ENCODE peak calls at places on chromosomes 13 and 19, in four cellular contexts. I, C, U and S are unnamed samples.

GRCh38 chr13:108494991-108495661 is 134.3 kb upstream of the MYO16 start:
- DNase-seq in I (peak), C (no peak), U (no peak), S (no peak)

GRCh38 chr19:17491287-17491686 is 20.2 kb upstream of the PGLS start:
- DNase-seq in I (no peak), C (no peak), U (no peak), S (no peak)

GRCh38 chr13:27381601-27382000 is 42.8 kb upstream of the GTF3A start:
- DNase-seq in I (no peak), C (no peak), U (no peak), S (no peak)

GRCh38 chr19:40791996-40792395 is 7.0 kb upstream of the EGLN2 start:
- DNase-seq in I (no peak), C (no peak), U (no peak), S (no peak)

GRCh38 chr13:25980255-25980654 is 71.6 kb downstream of the SHISA2 start:
- DNase-seq in I (no peak), C (peak), U (no peak), S (peak)

GRCh38 chr19:39473443-39473960 is 7.1 kb upstream of the TIMM50 start:
- DNase-seq in I (no peak), C (no peak), U (no peak), S (no peak)

GRCh38 chr19:15934332-15935078 is at the start of gene CYP4F11:
- DNase-seq in I (no peak), C (peak), U (peak), S (peak)

GRCh38 chr13:94351292-94352000 is 128.0 kb downstream of the DCT start:
- DNase-seq in I (no peak), C (peak), U (no peak), S (peak)

GRCh38 chr13:38662362-38662761 is 24.5 kb upstream of the FREM2 start:
- DNase-seq in I (no peak), C (peak), U (no peak), S (peak)

GRCh38 chr13:110882972-110883371 is 31.9 kb downstream of the ANKRD10 start:
- DNase-seq in I (no peak), C (no peak), U (no peak), S (no peak)

GRCh38 chr13:49503951-49504350 is 8.2 kb downstream of the PHF11 start:
- DNase-seq in I (no peak), C (no peak), U (no peak), S (peak)

GRCh38 chr19:36771275-36772231 is 1.1 kb downstream of the ZNF850 start:
- DNase-seq in I (no peak), C (peak), U (peak), S (peak)

GRCh38 chr19:23787106-23787505 is 28.4 kb upstream of the ZNF681 start:
- DNase-seq in I (no peak), C (no peak), U (no peak), S (peak)

GRCh38 chr13:98890186-98890585 is 87.7 kb downstream of the DOCK9 start:
- DNase-seq in I (no peak), C (peak), U (peak), S (peak)

GRCh38 chr13:74115138-74115537 is 19.1 kb downstream of the KLF12 start:
- DNase-seq in I (no peak), C (peak), U (no peak), S (peak)

GRCh38 chr19:33927789-33928457 is 131.3 kb downstream of the KCTD15 start:
- DNase-seq in I (no peak), C (no peak), U (no peak), S (no peak)

GRCh38 chr19:29745253-29745652 is 30.2 kb upstream of the C19orf12 start:
- DNase-seq in I (peak), C (no peak), U (no peak), S (no peak)

GRCh38 chr19:8361921-8362793 is 1.8 kb upstream of the ANGPTL4 start:
- DNase-seq in I (no peak), C (peak), U (peak), S (peak)

GRCh38 chr19:13116282-13117175 is at the start of gene TRMT1:
- DNase-seq in I (peak), C (peak), U (peak), S (peak)

GRCh38 chr13:113588394-113589111 is 4.0 kb downstream of the TFDP1 start:
- DNase-seq in I (no peak), C (no peak), U (peak), S (no peak)

GRCh38 chr13:26011996-26012688 is 39.7 kb downstream of the SHISA2 start:
- DNase-seq in I (peak), C (peak), U (no peak), S (no peak)

GRCh38 chr13:50326746-50327145 is 311.5 kb downstream of the KCNRG start:
- DNase-seq in I (no peak), C (no peak), U (no peak), S (no peak)

DNA sequence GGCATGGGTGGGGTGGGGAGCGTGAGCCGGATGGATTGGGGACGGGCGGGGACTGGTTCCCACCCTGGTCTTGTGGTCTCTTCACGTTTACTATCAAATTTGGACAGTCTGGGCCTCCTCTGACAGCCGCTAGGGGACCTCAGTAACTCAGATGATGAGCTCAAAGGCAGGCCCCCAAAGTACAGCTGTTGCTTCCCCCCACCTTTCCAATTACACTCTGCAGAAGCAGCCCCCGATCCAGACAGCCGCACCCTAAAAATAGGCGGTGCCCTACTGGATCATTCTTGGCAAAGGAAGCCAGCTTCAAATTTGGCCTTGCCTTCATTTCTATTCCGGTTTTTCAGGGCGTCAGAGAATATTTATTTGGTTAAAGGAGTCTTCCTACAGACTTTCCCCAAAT is 1.9 kb upstream of the FOXO1 start:
- DNase-seq in I (peak), C (no peak), U (peak), S (peak)
- TF ChIP-seq CTCF in I (peak), C (peak), U (no peak), S (peak)

GRCh38 chr19:58007285-58007684 is 4.7 kb upstream of the ZNF606 start:
- DNase-seq in I (no peak), C (no peak), U (no peak), S (no peak)
- TF ChIP-seq CTCF in I (no peak), C (peak), U (no peak), S (no peak)

DNA sequence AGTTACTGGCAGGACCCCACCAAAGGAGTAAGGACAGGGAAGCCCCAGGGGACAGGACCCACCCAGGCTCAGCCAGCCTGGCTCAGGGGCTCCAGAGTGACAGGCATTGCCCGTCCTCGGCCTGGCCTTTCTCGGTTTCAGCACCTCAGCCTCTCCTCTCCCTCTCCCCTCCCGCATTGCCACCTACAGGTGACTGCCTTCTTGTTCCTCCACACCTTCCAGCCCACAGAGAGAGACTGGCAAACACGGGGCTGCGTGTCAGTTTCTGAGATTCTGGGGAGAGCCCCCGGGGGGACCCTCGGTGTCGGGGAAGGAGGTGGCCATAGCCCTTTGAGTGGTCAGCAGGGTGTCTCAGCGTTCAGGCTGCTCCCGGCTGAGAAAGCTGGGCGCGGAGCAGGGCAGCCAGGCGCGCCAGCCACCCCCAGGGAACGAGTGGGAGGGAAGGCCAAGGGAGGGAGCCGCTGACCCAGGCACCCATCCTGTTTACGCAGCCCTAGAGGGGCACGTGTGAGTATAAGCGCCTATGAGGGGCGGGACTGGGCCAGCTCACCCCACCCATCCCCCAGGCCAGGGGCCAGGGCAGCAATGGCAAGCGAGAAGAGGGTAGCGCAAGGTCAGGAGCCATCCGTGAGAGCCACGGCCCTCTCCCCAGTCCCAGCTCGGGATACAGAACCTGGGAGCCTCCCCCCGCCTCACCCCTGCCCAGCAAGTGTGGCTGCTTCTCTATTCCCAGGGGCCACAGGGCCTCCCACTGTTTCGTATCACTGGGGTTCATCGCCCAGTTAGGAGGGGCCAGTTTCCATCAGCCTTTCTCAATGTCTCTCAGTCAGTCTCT is 743 bp upstream of the DMKN start:
- DNase-seq in I (no peak), C (peak), U (no peak), S (peak)
- TF ChIP-seq CTCF in I (no peak), C (no peak), U (no peak), S (peak)

DNA sequence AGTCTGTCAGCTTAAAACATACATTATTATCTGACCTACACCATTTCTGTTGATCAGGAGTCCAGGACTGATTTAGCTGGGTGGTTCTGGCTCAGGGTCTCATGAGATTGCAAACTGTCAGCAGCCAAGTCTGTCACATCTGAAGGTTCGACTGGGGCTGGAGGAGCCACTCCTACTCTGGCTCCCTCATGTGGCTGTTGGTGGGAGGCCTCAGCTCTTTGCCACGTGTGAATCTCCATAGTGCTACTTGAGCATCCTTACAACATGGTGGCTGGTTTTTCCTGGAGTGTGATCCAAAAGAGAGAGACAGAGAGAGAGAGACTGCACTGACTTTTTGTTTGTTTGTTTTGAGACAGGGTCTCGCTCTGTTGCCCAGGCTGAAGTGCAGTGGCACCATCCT is 63.6 kb upstream of the NFIC start:
- DNase-seq in I (no peak), C (no peak), U (no peak), S (no peak)
- TF ChIP-seq CTCF in I (no peak), C (no peak), U (no peak), S (no peak)

DNA sequence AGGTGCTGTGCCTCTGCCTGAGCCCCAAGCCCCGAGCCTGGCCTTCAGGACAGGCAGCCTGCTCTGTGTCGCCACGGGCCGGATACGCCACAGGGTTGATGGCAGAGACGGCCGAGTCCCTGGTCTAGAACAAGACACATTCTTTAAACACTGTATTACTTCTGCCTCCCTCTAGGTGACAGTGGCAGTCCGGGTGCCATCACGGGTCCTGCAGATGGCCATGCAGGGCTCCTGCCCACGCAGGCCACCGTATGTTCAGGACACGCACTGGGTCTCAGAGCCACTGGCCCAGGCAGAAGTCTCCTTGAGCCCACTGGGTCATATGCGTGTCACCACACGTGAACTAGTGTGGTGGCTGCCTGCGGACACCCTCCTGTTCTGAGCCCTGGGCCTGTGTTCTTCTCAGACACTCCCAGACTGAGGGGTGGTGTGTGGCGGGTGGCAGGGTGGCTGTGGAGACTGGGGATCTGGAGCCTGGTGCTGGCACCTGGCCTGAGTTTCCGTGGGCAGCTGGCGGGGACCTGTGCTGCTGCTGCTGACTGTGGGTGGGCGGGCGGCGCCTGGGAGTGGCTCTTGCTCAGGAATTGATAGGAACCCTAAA is 4.4 kb downstream of the PLEKHJ1 start:
- DNase-seq in I (peak), C (no peak), U (no peak), S (no peak)
- TF ChIP-seq CTCF in I (no peak), C (no peak), U (no peak), S (peak)

GRCh38 chr13:75217949-75218348 is 264.0 kb downstream of the TBC1D4 start:
- DNase-seq in I (no peak), C (peak), U (no peak), S (no peak)
- TF ChIP-seq CTCF in I (no peak), C (no peak), U (no peak), S (no peak)

DNA sequence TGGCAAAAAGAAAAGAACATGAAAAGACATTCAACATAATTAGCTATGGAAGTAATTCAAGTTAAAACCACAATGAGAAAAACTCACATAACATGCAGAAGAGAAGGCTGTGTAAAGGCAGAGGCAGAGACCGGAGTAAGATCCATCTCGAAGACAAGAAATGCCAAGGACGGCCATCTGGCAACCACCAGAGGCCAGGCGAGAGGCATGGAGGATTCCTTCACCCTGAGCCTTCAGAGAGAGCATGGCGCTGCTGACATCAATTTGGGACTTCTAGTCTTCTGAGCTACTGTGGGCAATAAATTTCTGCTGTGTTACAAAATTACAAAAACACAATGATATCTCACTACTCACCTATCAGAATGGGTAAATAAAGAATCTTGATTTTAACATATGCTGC is 381.0 kb downstream of the TSHZ3 start:
- DNase-seq in I (no peak), C (no peak), U (no peak), S (no peak)
- TF ChIP-seq CTCF in I (no peak), C (no peak), U (no peak), S (no peak)

DNA sequence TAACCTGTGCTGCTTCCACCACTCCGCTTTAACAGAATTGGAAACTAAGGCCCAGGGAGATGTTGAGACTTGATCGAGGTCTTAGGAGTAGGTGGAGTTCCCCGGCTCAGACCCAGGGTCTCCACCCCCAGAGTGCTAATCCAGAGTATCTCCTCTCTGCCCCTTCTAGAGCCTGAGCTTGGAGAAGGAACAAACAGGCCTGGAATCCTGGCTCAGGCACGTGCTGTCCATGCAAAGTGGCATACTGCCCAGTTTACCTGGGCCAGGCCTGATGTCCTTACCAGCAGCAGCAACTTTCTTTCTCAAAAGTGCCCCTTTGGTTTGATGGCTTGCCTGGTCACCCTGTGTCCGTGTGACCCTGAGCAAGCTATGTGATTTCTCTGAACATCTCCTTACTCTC is 3.7 kb downstream of the SYNGR4 start:
- DNase-seq in I (no peak), C (no peak), U (no peak), S (no peak)
- TF ChIP-seq CTCF in I (no peak), C (no peak), U (no peak), S (no peak)

GRCh38 chr19:19334063-19334988 is 13.7 kb downstream of the MAU2 start:
- DNase-seq in I (no peak), C (no peak), U (no peak), S (no peak)
- TF ChIP-seq CTCF in I (no peak), C (no peak), U (no peak), S (no peak)

GRCh38 chr19:4581381-4582111 is 22.1 kb upstream of the SEMA6B start:
- DNase-seq in I (peak), C (peak), U (no peak), S (peak)

GRCh38 chr19:4579389-4579788 is 19.9 kb upstream of the SEMA6B start:
- DNase-seq in I (no peak), C (no peak), U (no peak), S (no peak)

GRCh38 chr19:4580961-4581380 is 21.5 kb upstream of the SEMA6B start:
- DNase-seq in I (no peak), C (no peak), U (no peak), S (no peak)

GRCh38 chr19:4578552-4579248 is 19.2 kb upstream of the SEMA6B start:
- DNase-seq in I (no peak), C (no peak), U (no peak), S (no peak)

DNA sequence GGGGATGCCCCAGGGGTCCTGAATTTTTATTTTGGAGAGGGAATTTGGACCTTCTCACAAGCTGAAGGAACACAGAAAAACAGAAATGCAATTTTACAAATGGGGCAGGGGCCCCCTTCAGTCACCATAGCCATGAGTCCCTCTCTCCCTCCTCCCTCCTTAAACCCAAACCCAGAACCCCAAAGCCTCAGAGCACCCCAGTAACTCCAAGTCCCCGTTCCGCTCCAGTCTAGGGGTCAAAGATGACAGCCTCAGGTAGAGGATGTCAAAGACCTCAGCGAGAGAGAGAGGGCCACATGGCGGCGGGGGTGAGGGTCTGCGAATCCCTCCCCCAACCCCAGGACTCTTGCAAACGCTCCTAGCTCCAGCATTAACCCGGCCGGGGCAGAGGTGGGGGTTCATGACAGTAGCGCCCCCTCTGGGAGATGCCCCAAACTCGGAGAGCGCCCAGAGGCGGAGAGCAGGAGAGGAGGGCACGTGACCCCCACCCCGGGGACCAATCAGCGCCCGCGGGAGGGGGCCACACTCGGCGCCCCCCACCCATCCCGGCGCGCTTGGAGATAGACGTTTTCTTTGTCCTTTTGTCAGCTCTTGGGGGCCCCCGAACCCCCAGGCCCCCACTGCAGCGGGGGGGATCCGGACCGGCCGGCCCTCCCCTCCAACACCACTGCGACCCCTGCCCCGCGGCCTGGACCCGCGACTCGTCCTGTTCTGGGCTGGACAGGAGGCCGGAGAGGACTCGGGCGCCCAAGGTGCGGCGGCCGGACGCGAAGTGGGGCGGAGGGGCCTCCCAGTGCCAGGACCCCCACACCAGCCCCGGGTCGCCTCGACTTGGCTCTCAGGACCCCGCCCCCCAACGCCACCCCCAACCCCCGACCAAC is 20.8 kb upstream of the SEMA6B start:
- DNase-seq in I (peak), C (no peak), U (no peak), S (no peak)
- TF ChIP-seq CTCF in I (no peak), C (peak), U (no peak), S (no peak)